ENCODE peak calls at places on chromosomes 13 and 19, in seven cellular contexts. One of them, this sample, is unnamed.

GRCh38 chr19:15251749-15252397 is 19.6 kb upstream of the EPHX3 start:
- DNase-seq in stimulated activated naive CD8-positive, alpha-beta T cell treated with anti-CD3 and anti-CD28 coated beads, Interleukin-15, amount 100 ng/mL, for 72 hours: no peak
- DNase-seq in midbrain: no peak
- DNase-seq in brain microvascular endothelial cell: peak; percentile 92
- DNase-seq in stimulated activated naive CD4-positive, alpha-beta T cell treated with Interleukin-2 at 50 U/mL for 16 hours: no peak
- DNase-seq in NAMALWA: no peak
- DNase-seq in hippocampal formation: no peak
- DNase-seq in this sample: no peak

GRCh38 chr13:113090415-113090770 is 15.2 kb upstream of the F7 start:
- DNase-seq in stimulated activated naive CD4-positive, alpha-beta T cell treated with Interleukin-2 at 50 U/mL for 16 hours: no peak
- DNase-seq in brain microvascular endothelial cell: no peak
- DNase-seq in midbrain: no peak
- DNase-seq in stimulated activated naive CD8-positive, alpha-beta T cell treated with anti-CD3 and anti-CD28 coated beads, Interleukin-15, amount 100 ng/mL, for 72 hours: no peak
- DNase-seq in NAMALWA: no peak
- DNase-seq in hippocampal formation: no peak
- DNase-seq in this sample: no peak

GRCh38 chr13:91155512-91156114 is 191.9 kb upstream of the MIR17HG start:
- DNase-seq in hippocampal formation: no peak
- DNase-seq in stimulated activated naive CD4-positive, alpha-beta T cell treated with Interleukin-2 at 50 U/mL for 16 hours: no peak
- DNase-seq in NAMALWA: no peak
- DNase-seq in stimulated activated naive CD8-positive, alpha-beta T cell treated with anti-CD3 and anti-CD28 coated beads, Interleukin-15, amount 100 ng/mL, for 72 hours: no peak
- DNase-seq in midbrain: no peak
- DNase-seq in brain microvascular endothelial cell: no peak
- DNase-seq in this sample: no peak

GRCh38 chr13:78428646-78429045 is 174.7 kb downstream of the POU4F1 start:
- DNase-seq in NAMALWA: no peak
- DNase-seq in hippocampal formation: no peak
- DNase-seq in stimulated activated naive CD4-positive, alpha-beta T cell treated with Interleukin-2 at 50 U/mL for 16 hours: no peak
- DNase-seq in brain microvascular endothelial cell: no peak
- DNase-seq in stimulated activated naive CD8-positive, alpha-beta T cell treated with anti-CD3 and anti-CD28 coated beads, Interleukin-15, amount 100 ng/mL, for 72 hours: no peak
- DNase-seq in midbrain: no peak
- DNase-seq in this sample: no peak

GRCh38 chr13:40539954-40540706 is 126.3 kb downstream of the FOXO1 start:
- DNase-seq in brain microvascular endothelial cell: peak; percentile 86
- DNase-seq in hippocampal formation: no peak
- DNase-seq in midbrain: no peak
- DNase-seq in stimulated activated naive CD8-positive, alpha-beta T cell treated with anti-CD3 and anti-CD28 coated beads, Interleukin-15, amount 100 ng/mL, for 72 hours: no peak
- DNase-seq in stimulated activated naive CD4-positive, alpha-beta T cell treated with Interleukin-2 at 50 U/mL for 16 hours: no peak
- DNase-seq in NAMALWA: no peak
- DNase-seq in this sample: peak; percentile 11

GRCh38 chr13:113845723-113846638 is 17.9 kb downstream of the GAS6 start:
- DNase-seq in NAMALWA: no peak
- DNase-seq in brain microvascular endothelial cell: no peak
- DNase-seq in midbrain: no peak
- DNase-seq in stimulated activated naive CD8-positive, alpha-beta T cell treated with anti-CD3 and anti-CD28 coated beads, Interleukin-15, amount 100 ng/mL, for 72 hours: no peak
- DNase-seq in hippocampal formation: no peak
- DNase-seq in stimulated activated naive CD4-positive, alpha-beta T cell treated with Interleukin-2 at 50 U/mL for 16 hours: no peak
- DNase-seq in this sample: no peak

GRCh38 chr13:40191186-40191980 is 475.1 kb downstream of the FOXO1 start:
- DNase-seq in stimulated activated naive CD4-positive, alpha-beta T cell treated with Interleukin-2 at 50 U/mL for 16 hours: no peak
- DNase-seq in brain microvascular endothelial cell: peak; percentile 39
- DNase-seq in midbrain: peak; percentile 43
- DNase-seq in stimulated activated naive CD8-positive, alpha-beta T cell treated with anti-CD3 and anti-CD28 coated beads, Interleukin-15, amount 100 ng/mL, for 72 hours: no peak
- DNase-seq in hippocampal formation: peak; percentile 17
- DNase-seq in NAMALWA: no peak
- DNase-seq in this sample: no peak

GRCh38 chr13:114282143-114282685 is 813 bp downstream of the UPF3A start:
- DNase-seq in NAMALWA: peak; percentile 91
- DNase-seq in hippocampal formation: no peak
- DNase-seq in midbrain: peak; percentile 69
- DNase-seq in stimulated activated naive CD8-positive, alpha-beta T cell treated with anti-CD3 and anti-CD28 coated beads, Interleukin-15, amount 100 ng/mL, for 72 hours: no peak
- DNase-seq in brain microvascular endothelial cell: peak; percentile 17
- DNase-seq in stimulated activated naive CD4-positive, alpha-beta T cell treated with Interleukin-2 at 50 U/mL for 16 hours: peak; percentile 41
- DNase-seq in this sample: no peak

GRCh38 chr13:110155072-110155471 is 151.9 kb downstream of the COL4A1 start:
- DNase-seq in hippocampal formation: no peak
- DNase-seq in brain microvascular endothelial cell: no peak
- DNase-seq in midbrain: no peak
- DNase-seq in stimulated activated naive CD8-positive, alpha-beta T cell treated with anti-CD3 and anti-CD28 coated beads, Interleukin-15, amount 100 ng/mL, for 72 hours: no peak
- DNase-seq in NAMALWA: no peak
- DNase-seq in stimulated activated naive CD4-positive, alpha-beta T cell treated with Interleukin-2 at 50 U/mL for 16 hours: no peak
- DNase-seq in this sample: no peak

GRCh38 chr13:97478247-97478646 is 44.3 kb downstream of the RAP2A start:
- DNase-seq in NAMALWA: no peak
- DNase-seq in hippocampal formation: no peak
- DNase-seq in midbrain: no peak
- DNase-seq in brain microvascular endothelial cell: no peak
- DNase-seq in stimulated activated naive CD4-positive, alpha-beta T cell treated with Interleukin-2 at 50 U/mL for 16 hours: no peak
- DNase-seq in stimulated activated naive CD8-positive, alpha-beta T cell treated with anti-CD3 and anti-CD28 coated beads, Interleukin-15, amount 100 ng/mL, for 72 hours: no peak
- DNase-seq in this sample: no peak

GRCh38 chr13:29935309-29935981 is 85.0 kb upstream of the UBL3 start:
- DNase-seq in stimulated activated naive CD8-positive, alpha-beta T cell treated with anti-CD3 and anti-CD28 coated beads, Interleukin-15, amount 100 ng/mL, for 72 hours: peak; percentile 86
- DNase-seq in NAMALWA: peak; percentile 10
- DNase-seq in hippocampal formation: peak; percentile 17
- DNase-seq in stimulated activated naive CD4-positive, alpha-beta T cell treated with Interleukin-2 at 50 U/mL for 16 hours: peak; percentile 69
- DNase-seq in brain microvascular endothelial cell: no peak
- DNase-seq in midbrain: no peak
- DNase-seq in this sample: no peak

GRCh38 chr19:57244513-57244912 is 4.1 kb downstream of the ZNF805 start:
- DNase-seq in brain microvascular endothelial cell: no peak
- DNase-seq in stimulated activated naive CD8-positive, alpha-beta T cell treated with anti-CD3 and anti-CD28 coated beads, Interleukin-15, amount 100 ng/mL, for 72 hours: no peak
- DNase-seq in hippocampal formation: no peak
- DNase-seq in NAMALWA: no peak
- DNase-seq in midbrain: no peak
- DNase-seq in stimulated activated naive CD4-positive, alpha-beta T cell treated with Interleukin-2 at 50 U/mL for 16 hours: no peak
- DNase-seq in this sample: no peak

GRCh38 chr13:106630162-106630561 is 62.2 kb upstream of the ARGLU1 start:
- DNase-seq in stimulated activated naive CD8-positive, alpha-beta T cell treated with anti-CD3 and anti-CD28 coated beads, Interleukin-15, amount 100 ng/mL, for 72 hours: no peak
- DNase-seq in stimulated activated naive CD4-positive, alpha-beta T cell treated with Interleukin-2 at 50 U/mL for 16 hours: no peak
- DNase-seq in midbrain: no peak
- DNase-seq in hippocampal formation: no peak
- DNase-seq in NAMALWA: no peak
- DNase-seq in brain microvascular endothelial cell: no peak
- DNase-seq in this sample: no peak

GRCh38 chr19:30003862-30004261 is 61.8 kb downstream of the URI1 start:
- DNase-seq in hippocampal formation: no peak
- DNase-seq in NAMALWA: no peak
- DNase-seq in midbrain: no peak
- DNase-seq in stimulated activated naive CD8-positive, alpha-beta T cell treated with anti-CD3 and anti-CD28 coated beads, Interleukin-15, amount 100 ng/mL, for 72 hours: no peak
- DNase-seq in stimulated activated naive CD4-positive, alpha-beta T cell treated with Interleukin-2 at 50 U/mL for 16 hours: no peak
- DNase-seq in brain microvascular endothelial cell: no peak
- DNase-seq in this sample: no peak

GRCh38 chr13:29767006-29767405 is 83.4 kb downstream of the UBL3 start:
- DNase-seq in hippocampal formation: no peak
- DNase-seq in midbrain: peak; percentile 44
- DNase-seq in stimulated activated naive CD4-positive, alpha-beta T cell treated with Interleukin-2 at 50 U/mL for 16 hours: no peak
- DNase-seq in stimulated activated naive CD8-positive, alpha-beta T cell treated with anti-CD3 and anti-CD28 coated beads, Interleukin-15, amount 100 ng/mL, for 72 hours: no peak
- DNase-seq in NAMALWA: no peak
- DNase-seq in brain microvascular endothelial cell: no peak
- DNase-seq in this sample: no peak

GRCh38 chr19:50311723-50312635 is 17.2 kb downstream of the KCNC3 start:
- DNase-seq in NAMALWA: no peak
- DNase-seq in midbrain: no peak
- DNase-seq in hippocampal formation: no peak
- DNase-seq in stimulated activated naive CD8-positive, alpha-beta T cell treated with anti-CD3 and anti-CD28 coated beads, Interleukin-15, amount 100 ng/mL, for 72 hours: no peak
- DNase-seq in stimulated activated naive CD4-positive, alpha-beta T cell treated with Interleukin-2 at 50 U/mL for 16 hours: no peak
- DNase-seq in brain microvascular endothelial cell: no peak
- DNase-seq in this sample: no peak

This sample was measured in keratinocyte.